ENCODE peak calls at places on chromosomes 16 and 17, in seven cellular contexts. One of them, this sample, is unnamed.

GRCh38 chr17:81401727-81402529 is 6.7 kb downstream of the BAHCC1 start:
- DNase-seq in A549: peak
- DNase-seq in NCI-H2227 treated with DMSO at 0.1 percent for 48 hours: no peak
- DNase-seq in CD8-positive, alpha-beta T cell: no peak
- DNase-seq in activated CD4-positive, alpha-beta T cell treated with anti-CD3 and anti-CD28 coated beads for 48 hours: no peak
- DNase-seq in stimulated activated CD4-positive, alpha-beta T cell treated with anti-CD3 and anti-CD28 coated beads, Interleukin-4, amount 100 ng/mL, for 24 hours: no peak
- DNase-seq in AG04449: no peak
- DNase-seq in this sample: no peak

GRCh38 chr16:87556941-87557459 is 45.3 kb upstream of the JPH3 start:
- DNase-seq in A549: no peak
- DNase-seq in stimulated activated CD4-positive, alpha-beta T cell treated with anti-CD3 and anti-CD28 coated beads, Interleukin-4, amount 100 ng/mL, for 24 hours: no peak
- DNase-seq in AG04449: no peak
- DNase-seq in activated CD4-positive, alpha-beta T cell treated with anti-CD3 and anti-CD28 coated beads for 48 hours: no peak
- DNase-seq in NCI-H2227 treated with DMSO at 0.1 percent for 48 hours: no peak
- DNase-seq in CD8-positive, alpha-beta T cell: no peak
- DNase-seq in this sample: no peak

GRCh38 chr17:6456914-6457687 is 12.8 kb downstream of the PIMREG start:
- DNase-seq in NCI-H2227 treated with DMSO at 0.1 percent for 48 hours: no peak
- DNase-seq in CD8-positive, alpha-beta T cell: no peak
- DNase-seq in activated CD4-positive, alpha-beta T cell treated with anti-CD3 and anti-CD28 coated beads for 48 hours: no peak
- DNase-seq in AG04449: no peak
- DNase-seq in A549: peak
- DNase-seq in stimulated activated CD4-positive, alpha-beta T cell treated with anti-CD3 and anti-CD28 coated beads, Interleukin-4, amount 100 ng/mL, for 24 hours: no peak
- DNase-seq in this sample: no peak

GRCh38 chr17:44919411-44919810 is 4.1 kb upstream of the GFAP start:
- DNase-seq in activated CD4-positive, alpha-beta T cell treated with anti-CD3 and anti-CD28 coated beads for 48 hours: no peak
- DNase-seq in NCI-H2227 treated with DMSO at 0.1 percent for 48 hours: no peak
- DNase-seq in A549: no peak
- DNase-seq in AG04449: no peak
- DNase-seq in stimulated activated CD4-positive, alpha-beta T cell treated with anti-CD3 and anti-CD28 coated beads, Interleukin-4, amount 100 ng/mL, for 24 hours: no peak
- DNase-seq in CD8-positive, alpha-beta T cell: no peak
- DNase-seq in this sample: no peak

GRCh38 chr17:58527949-58528348 is 13.5 kb upstream of the MTMR4 start:
- DNase-seq in stimulated activated CD4-positive, alpha-beta T cell treated with anti-CD3 and anti-CD28 coated beads, Interleukin-4, amount 100 ng/mL, for 24 hours: no peak
- DNase-seq in AG04449: no peak
- DNase-seq in CD8-positive, alpha-beta T cell: no peak
- DNase-seq in activated CD4-positive, alpha-beta T cell treated with anti-CD3 and anti-CD28 coated beads for 48 hours: no peak
- DNase-seq in NCI-H2227 treated with DMSO at 0.1 percent for 48 hours: no peak
- DNase-seq in A549: no peak
- DNase-seq in this sample: no peak

GRCh38 chr16:23836078-23836403 is 258 bp downstream of the PRKCB start:
- DNase-seq in A549: no peak
- DNase-seq in AG04449: no peak
- DNase-seq in stimulated activated CD4-positive, alpha-beta T cell treated with anti-CD3 and anti-CD28 coated beads, Interleukin-4, amount 100 ng/mL, for 24 hours: no peak
- DNase-seq in activated CD4-positive, alpha-beta T cell treated with anti-CD3 and anti-CD28 coated beads for 48 hours: no peak
- DNase-seq in NCI-H2227 treated with DMSO at 0.1 percent for 48 hours: no peak
- DNase-seq in CD8-positive, alpha-beta T cell: peak
- DNase-seq in this sample: peak

GRCh38 chr16:66728117-66728787 is 23.2 kb downstream of the DYNC1LI2 start:
- DNase-seq in A549: peak
- DNase-seq in NCI-H2227 treated with DMSO at 0.1 percent for 48 hours: peak
- DNase-seq in stimulated activated CD4-positive, alpha-beta T cell treated with anti-CD3 and anti-CD28 coated beads, Interleukin-4, amount 100 ng/mL, for 24 hours: no peak
- DNase-seq in CD8-positive, alpha-beta T cell: no peak
- DNase-seq in AG04449: no peak
- DNase-seq in activated CD4-positive, alpha-beta T cell treated with anti-CD3 and anti-CD28 coated beads for 48 hours: no peak
- DNase-seq in this sample: no peak

GRCh38 chr16:81480856-81481821 is 36.5 kb downstream of the CMIP start:
- DNase-seq in A549: no peak
- DNase-seq in NCI-H2227 treated with DMSO at 0.1 percent for 48 hours: no peak
- DNase-seq in activated CD4-positive, alpha-beta T cell treated with anti-CD3 and anti-CD28 coated beads for 48 hours: no peak
- DNase-seq in CD8-positive, alpha-beta T cell: no peak
- DNase-seq in AG04449: no peak
- DNase-seq in stimulated activated CD4-positive, alpha-beta T cell treated with anti-CD3 and anti-CD28 coated beads, Interleukin-4, amount 100 ng/mL, for 24 hours: no peak
- DNase-seq in this sample: no peak

GRCh38 chr16:4409081-4409932 is 7.1 kb downstream of the CORO7 start:
- DNase-seq in stimulated activated CD4-positive, alpha-beta T cell treated with anti-CD3 and anti-CD28 coated beads, Interleukin-4, amount 100 ng/mL, for 24 hours: no peak
- DNase-seq in A549: peak
- DNase-seq in NCI-H2227 treated with DMSO at 0.1 percent for 48 hours: no peak
- DNase-seq in AG04449: no peak
- DNase-seq in activated CD4-positive, alpha-beta T cell treated with anti-CD3 and anti-CD28 coated beads for 48 hours: no peak
- DNase-seq in CD8-positive, alpha-beta T cell: no peak
- DNase-seq in this sample: no peak

GRCh38 chr16:2056681-2057407 is 9.1 kb downstream of the TSC2 start:
- DNase-seq in activated CD4-positive, alpha-beta T cell treated with anti-CD3 and anti-CD28 coated beads for 48 hours: no peak
- DNase-seq in stimulated activated CD4-positive, alpha-beta T cell treated with anti-CD3 and anti-CD28 coated beads, Interleukin-4, amount 100 ng/mL, for 24 hours: no peak
- DNase-seq in CD8-positive, alpha-beta T cell: no peak
- DNase-seq in AG04449: no peak
- DNase-seq in NCI-H2227 treated with DMSO at 0.1 percent for 48 hours: no peak
- DNase-seq in A549: peak
- DNase-seq in this sample: no peak

This sample was measured in stimulated activated naive CD4-positive, alpha-beta T cell treated with Interleukin-2 at 50 U/mL for 16 hours.